ENCODE peak calls at places on chromosomes 13 and 19, in seven cellular contexts. Z is PC-9, W is RWPE1, K is endodermal cell, L is thoracic aorta, F is breast epithelium, I is aorta. D is an unnamed sample.

GRCh38 chr13:31204592-31204991 is 4.8 kb downstream of the B3GLCT start:
- DNase-seq in Z (no peak), W (peak; percentile 64), K (no peak), L (no peak), F (no peak), I (no peak), D (no peak)

GRCh38 chr19:38267780-38268430 is 3.5 kb downstream of the SPINT2 start:
- DNase-seq in Z (peak; percentile 56), W (peak; percentile 20), K (no peak), L (no peak), F (peak; percentile 48), I (no peak), D (no peak)

GRCh38 chr19:41309225-41310030 is 544 bp upstream of the CCDC97 start:
- DNase-seq in Z (peak; percentile 33), W (no peak), K (peak; percentile 59), L (no peak), F (no peak), I (peak; percentile 49), D (no peak)

GRCh38 chr13:24185591-24186232 is 25.2 kb downstream of the SPATA13 start:
- DNase-seq in Z (no peak), W (no peak), K (no peak), L (no peak), F (no peak), I (no peak), D (no peak)

GRCh38 chr13:51041126-51041525 is 69.9 kb downstream of the C13orf42 start:
- DNase-seq in Z (no peak), W (no peak), K (peak; percentile 20), L (no peak), F (no peak), I (no peak), D (no peak)

GRCh38 chr13:42574435-42575311 is 721 bp downstream of the TNFSF11 start:
- DNase-seq in Z (peak; percentile 3), W (no peak), K (peak; percentile 64), L (no peak), F (no peak), I (no peak), D (no peak)

GRCh38 chr13:33096886-33097610 is 80.8 kb downstream of the KL start:
- DNase-seq in Z (no peak), W (no peak), K (no peak), L (no peak), F (no peak), I (no peak), D (no peak)

GRCh38 chr13:113598481-113598880 is 13.9 kb downstream of the TFDP1 start:
- DNase-seq in Z (no peak), W (no peak), K (peak; percentile 17), L (no peak), F (no peak), I (peak; percentile 30), D (no peak)

GRCh38 chr13:111219950-111220349 is 100.5 kb upstream of the TEX29 start:
- DNase-seq in Z (no peak), W (no peak), K (peak; percentile 65), L (no peak), F (no peak), I (no peak), D (no peak)

GRCh38 chr13:39317284-39317683 is 279.0 kb downstream of the NHLRC3 start:
- DNase-seq in Z (no peak), W (no peak), K (no peak), L (no peak), F (no peak), I (peak; percentile 72), D (no peak)

GRCh38 chr19:1441677-1442438 is 3.7 kb downstream of the RPS15 start:
- DNase-seq in Z (no peak), W (no peak), K (no peak), L (no peak), F (no peak), I (no peak), D (no peak)

GRCh38 chr13:65460136-65460535 is 1770.0 kb downstream of the PCDH9 start:
- DNase-seq in Z (no peak), W (no peak), K (no peak), L (no peak), F (no peak), I (no peak), D (no peak)

GRCh38 chr13:49495783-49496762 is at the start of gene PHF11:
- DNase-seq in Z (peak; percentile 68), W (peak; percentile 58), K (peak; percentile 89), L (peak; percentile 76), F (peak; percentile 71), I (peak; percentile 89), D (no peak)

GRCh38 chr13:61144834-61145593 is 270.6 kb downstream of the PCDH20 start:
- DNase-seq in Z (no peak), W (no peak), K (no peak), L (no peak), F (no peak), I (no peak), D (no peak)

GRCh38 chr19:41422955-41423354 is 4.2 kb downstream of the B3GNT8 start:
- DNase-seq in Z (no peak), W (no peak), K (no peak), L (no peak), F (no peak), I (no peak), D (no peak)

GRCh38 chr13:94710881-94711560 is 1.3 kb downstream of the SOX21 start:
- DNase-seq in Z (no peak), W (peak; percentile 18), K (peak; percentile 86), L (no peak), F (no peak), I (peak; percentile 36), D (no peak)

GRCh38 chr13:113861433-113862030 is 2.3 kb downstream of the GAS6 start:
- DNase-seq in Z (no peak), W (peak; percentile 82), K (peak; percentile 61), L (no peak), F (peak; percentile 59), I (no peak), D (no peak)

GRCh38 chr19:17402982-17403855 is 2.2 kb downstream of the BST2 start:
- DNase-seq in Z (no peak), W (peak; percentile 87), K (peak; percentile 96), L (no peak), F (no peak), I (no peak), D (no peak)

GRCh38 chr13:97953376-97953970 is at the start of gene IPO5:
- DNase-seq in Z (no peak), W (no peak), K (no peak), L (no peak), F (no peak), I (no peak), D (no peak)

GRCh38 chr13:31797154-31797775 is 57.9 kb downstream of the RXFP2 start:
- DNase-seq in Z (no peak), W (peak; percentile 36), K (no peak), L (no peak), F (no peak), I (no peak), D (no peak)

GRCh38 chr19:23075031-23075733 is 41.6 kb upstream of the ZNF730 start:
- DNase-seq in Z (peak; percentile 61), W (no peak), K (peak; percentile 98), L (no peak), F (peak; percentile 40), I (peak; percentile 56), D (no peak)

GRCh38 chr13:112510002-112510780 is 77.8 kb downstream of the TUBGCP3 start:
- DNase-seq in Z (peak; percentile 2), W (peak; percentile 29), K (peak; percentile 83), L (no peak), F (no peak), I (no peak), D (peak; percentile 8)

GRCh38 chr13:104805346-104805745 is 1730.1 kb downstream of the EFNB2 start:
- DNase-seq in Z (no peak), W (no peak), K (no peak), L (no peak), F (no peak), I (no peak), D (no peak)

GRCh38 chr19:11481777-11482383 is 1.0 kb upstream of the ELAVL3 start:
- DNase-seq in Z (no peak), W (peak; percentile 90), K (peak; percentile 95), L (peak; percentile 31), F (peak; percentile 54), I (peak; percentile 77), D (peak; percentile 41)

GRCh38 chr13:78719367-78719766 is 60.4 kb upstream of the OBI1 start:
- DNase-seq in Z (no peak), W (no peak), K (no peak), L (no peak), F (no peak), I (no peak), D (no peak)

GRCh38 chr19:418761-419632 is 10.1 kb upstream of the C2CD4C start:
- DNase-seq in Z (no peak), W (no peak), K (peak; percentile 42), L (no peak), F (no peak), I (peak; percentile 27), D (no peak)
- H3K27ac ChIP-seq in Z (no peak overlapping the region), W (no peak overlapping the region), K (no peak overlapping the region), L (no peak overlapping the region), F (no peak overlapping the region), I (no peak overlapping the region), D (no peak overlapping the region)

DNA sequence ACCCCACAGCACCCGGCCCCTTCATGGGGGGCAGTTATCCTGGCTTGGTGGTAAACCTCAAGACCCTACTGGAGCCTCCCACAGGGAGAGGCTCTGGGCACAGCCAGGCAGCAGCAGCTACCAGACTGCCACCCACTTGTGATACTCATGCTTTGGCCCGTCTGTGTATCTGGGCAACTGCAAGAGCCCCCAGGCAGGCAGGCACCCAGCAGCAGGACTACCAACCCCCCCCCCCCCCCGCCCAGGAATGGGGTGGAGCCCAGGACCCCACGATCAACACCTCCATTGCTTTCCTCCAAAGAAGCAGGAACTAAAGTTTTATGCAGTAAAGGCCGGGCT is 896 bp upstream of the LYL1 start:
- DNase-seq in Z (no peak), W (no peak), K (no peak), L (no peak), F (no peak), I (no peak), D (no peak)
- H3K27ac ChIP-seq in Z (no peak overlapping the region), W (peak overlapping the region; percentile 51), K (no peak overlapping the region), L (peak overlapping the region; percentile 82), F (peak overlapping the region; percentile 62), I (no peak overlapping the region), D (no peak overlapping the region)

GRCh38 chr19:33458171-33458633 is 63.4 kb downstream of the PEPD start:
- DNase-seq in Z (no peak), W (no peak), K (peak; percentile 18), L (no peak), F (no peak), I (no peak), D (no peak)

GRCh38 chr19:33460221-33460908 is 61.2 kb downstream of the PEPD start:
- DNase-seq in Z (no peak), W (no peak), K (peak; percentile 29), L (no peak), F (no peak), I (no peak), D (no peak)

GRCh38 chr19:33459691-33460090 is 61.9 kb downstream of the PEPD start:
- DNase-seq in Z (no peak), W (no peak), K (peak; percentile 31), L (no peak), F (no peak), I (no peak), D (no peak)

GRCh38 chr19:33459220-33459619 is 62.4 kb downstream of the PEPD start:
- DNase-seq in Z (no peak), W (no peak), K (peak; percentile 21), L (no peak), F (no peak), I (no peak), D (no peak)

GRCh38 chr19:33458807-33459206 is 62.8 kb downstream of the PEPD start:
- DNase-seq in Z (no peak), W (no peak), K (peak; percentile 28), L (no peak), F (no peak), I (no peak), D (no peak)
- H3K27ac ChIP-seq in Z (no peak overlapping the region), W (no peak overlapping the region), K (peak overlapping the region; percentile 2), L (no peak overlapping the region), F (no peak overlapping the region), I (no peak overlapping the region), D (no peak overlapping the region)

GRCh38 chr19:12938536-12939291 is at the start of gene CALR:
- DNase-seq in Z (no peak), W (no peak), K (no peak), L (no peak), F (no peak), I (peak; percentile 65), D (no peak)
- H3K27ac ChIP-seq in Z (peak within 1 kb of the TSS; percentile 68), W (peak within 1 kb of the TSS; percentile 87), K (peak within 1 kb of the TSS; percentile 82), L (peak within 1 kb of the TSS; percentile 94), F (peak within 1 kb of the TSS; percentile 97), I (no peak within 1 kb of the TSS), D (peak within 1 kb of the TSS; percentile 70)

D was measured in epithelial cell of prostate.